ENCODE peak calls at places on chromosome 18, in six cellular contexts. E is adrenal gland, M is BJ, J is kidney, X is epithelial cell of proximal tubule, N is right cardiac atrium. T is an unnamed sample.

GRCh38 chr18:66616523-66616983 is 12.7 kb upstream of the CDH19 start:
- DNase-seq in N (no peak), E (no peak), M (no peak), X (no peak), J (no peak), T (no peak)

GRCh38 chr18:46335551-46336059 is 231.4 kb downstream of the HAUS1 start:
- DNase-seq in J (no peak), M (no peak), N (peak), E (no peak), X (no peak), T (peak)

GRCh38 chr18:44079602-44080001 is 601.1 kb upstream of the SETBP1 start:
- DNase-seq in J (no peak), E (peak), M (peak), X (peak), N (no peak), T (no peak)

GRCh38 chr18:11387880-11388279 is 221.5 kb upstream of the SLC35G4 start:
- DNase-seq in J (no peak), E (peak), N (peak), M (no peak), X (peak), T (peak)

GRCh38 chr18:7514796-7515440 is 52.2 kb upstream of the PTPRM start:
- DNase-seq in X (no peak), J (no peak), M (no peak), N (no peak), E (no peak), T (no peak)

GRCh38 chr18:49669403-49669802 is 107.5 kb downstream of the LIPG start:
- DNase-seq in J (no peak), M (no peak), N (no peak), X (no peak), E (no peak), T (no peak)

GRCh38 chr18:2425426-2426317 is 145.6 kb downstream of the METTL4 start:
- DNase-seq in X (no peak), J (no peak), E (no peak), M (no peak), N (no peak), T (no peak)

GRCh38 chr18:41871229-41872000 is 83.6 kb upstream of the PIK3C3 start:
- DNase-seq in N (no peak), J (no peak), M (no peak), X (no peak), E (no peak), T (no peak)

GRCh38 chr18:31101148-31102019 is 837 bp downstream of the DSC2 start:
- DNase-seq in J (peak), X (no peak), N (peak), M (no peak), E (peak), T (peak)

GRCh38 chr18:48135436-48135966 is 205.0 kb upstream of the SMAD2 start:
- DNase-seq in M (no peak), N (no peak), J (no peak), E (no peak), X (no peak), T (no peak)

GRCh38 chr18:48137354-48138208 is 207.1 kb upstream of the SMAD2 start:
- DNase-seq in J (no peak), X (no peak), E (no peak), N (no peak), M (no peak), T (no peak)

GRCh38 chr18:48136544-48137353 is 206.3 kb upstream of the SMAD2 start:
- DNase-seq in J (peak), E (no peak), M (no peak), N (peak), X (no peak), T (no peak)

GRCh38 chr18:48134609-48135008 is 204.2 kb upstream of the SMAD2 start:
- DNase-seq in X (no peak), J (no peak), E (no peak), M (no peak), N (no peak), T (no peak)

DNA sequence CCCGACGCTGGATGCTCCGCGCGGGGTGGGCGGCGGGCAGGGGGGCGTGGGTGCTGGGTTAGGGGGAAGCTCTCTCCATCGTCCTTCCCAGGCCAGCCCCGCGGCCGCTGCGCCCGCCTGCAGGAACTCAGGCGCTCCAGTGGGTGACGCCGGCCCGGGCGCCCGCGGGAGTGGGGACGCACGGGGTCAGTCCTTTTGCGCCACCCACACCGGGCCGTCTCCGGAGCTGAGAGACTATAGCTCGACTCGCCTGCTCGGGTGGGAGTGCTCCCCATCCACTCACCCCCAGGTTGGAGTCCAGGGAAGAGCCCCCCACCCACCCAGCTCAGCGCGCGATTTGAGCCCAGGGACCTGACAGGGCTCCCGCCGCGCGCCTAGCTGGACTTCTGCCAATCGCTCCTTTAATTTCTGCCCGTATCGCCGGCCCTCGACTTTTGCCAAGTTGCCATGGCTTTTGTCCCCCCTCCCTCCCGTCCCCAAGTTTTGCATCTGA is 205.6 kb upstream of the SMAD2 start:
- DNase-seq in N (peak), X (no peak), E (peak), J (peak), M (no peak), T (peak)
- H3K4me3 ChIP-seq in N (peak), X (peak), E (no peak), J (peak), M (no peak), T (peak)

GRCh38 chr18:50674307-50674706 is 114.4 kb downstream of the MAPK4 start:
- DNase-seq in X (no peak), M (no peak), N (no peak), J (no peak), E (no peak), T (no peak)
- H3K4me3 ChIP-seq in X (no peak), M (no peak), N (no peak), J (no peak), E (no peak), T (no peak)

DNA sequence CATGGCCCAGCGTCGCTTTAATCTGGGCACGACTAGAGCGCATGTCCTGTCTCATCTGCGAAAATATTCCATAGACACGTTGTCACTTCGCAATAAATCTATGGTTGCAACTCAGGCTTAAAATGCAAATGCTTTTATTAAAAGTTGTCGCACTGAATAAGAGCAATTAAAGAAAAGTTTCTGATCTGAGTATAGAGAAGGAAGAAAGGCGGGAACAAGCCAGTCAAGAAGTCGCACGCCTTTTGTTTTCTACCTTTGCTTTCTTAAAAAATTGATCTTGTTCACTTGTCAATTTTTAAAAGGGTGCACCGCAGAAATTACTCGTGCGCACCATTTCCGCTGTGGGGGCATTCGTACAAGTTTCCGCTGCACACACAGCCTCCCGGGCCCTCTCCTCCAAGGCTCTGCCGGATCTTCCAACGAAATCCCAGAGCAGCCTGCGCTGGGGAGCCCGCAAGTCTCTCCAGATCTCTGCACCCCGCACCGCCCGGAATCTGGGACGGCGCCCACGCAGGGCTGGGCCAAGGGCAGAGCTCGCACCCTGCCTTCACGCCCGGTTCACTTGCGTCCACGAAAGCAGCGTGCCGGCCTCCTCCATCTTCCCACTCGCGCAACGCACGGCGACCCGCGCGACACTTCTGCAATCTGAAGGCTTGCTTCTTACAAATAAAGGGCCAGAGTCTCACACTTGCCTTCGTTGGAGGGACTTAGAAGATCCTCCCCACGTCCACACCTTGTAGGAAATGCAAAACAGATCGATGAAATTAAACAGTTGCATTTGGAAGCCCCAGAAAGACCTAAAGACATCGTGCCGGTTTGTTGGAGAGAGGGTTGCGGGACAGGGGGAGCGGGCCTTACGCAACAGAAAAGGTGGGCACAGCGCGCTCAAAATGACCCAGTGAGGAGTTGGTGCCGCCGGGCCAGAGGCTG is 2.7 kb upstream of the SALL3 start:
- DNase-seq in N (no peak), M (no peak), J (no peak), E (no peak), X (no peak), T (no peak)
- H3K4me3 ChIP-seq in N (no peak), M (no peak), J (no peak), E (no peak), X (no peak), T (no peak)

GRCh38 chr18:57997820-57998219 is 46.2 kb upstream of the NEDD4L start:
- DNase-seq in E (no peak), N (no peak), X (no peak), J (no peak), M (no peak), T (no peak)
- H3K4me3 ChIP-seq in E (no peak), N (no peak), X (no peak), J (no peak), M (no peak), T (no peak)

T was measured in psoas muscle.